ENCODE peak calls at places on chromosomes 3 and 15, in seven cellular contexts. C is upper lobe of right lung, F is PC-3, L is suprapubic skin, X is cardiac fibroblast, G is uterus, D is BJ. J is an unnamed sample.

GRCh38 chr3:29156071-29156715 is 124.7 kb upstream of the RBMS3 start:
- DNase-seq in C (no peak), F (no peak), L (no peak), X (peak), G (no peak), D (no peak), J (no peak)

GRCh38 chr3:170572665-170573253 is 13.1 kb downstream of the SLC7A14 start:
- DNase-seq in C (no peak), F (peak), L (no peak), X (peak), G (no peak), D (peak), J (peak)

GRCh38 chr3:66039590-66039887 is 821 bp upstream of the MAGI1 start:
- DNase-seq in C (peak), F (peak), L (no peak), X (peak), G (peak), D (no peak), J (peak)

GRCh38 chr15:79397264-79397663 is 34.9 kb upstream of the MINAR1 start:
- DNase-seq in C (no peak), F (no peak), L (no peak), X (no peak), G (no peak), D (no peak), J (no peak)

GRCh38 chr3:182617511-182617910 is 175.8 kb upstream of the ATP11B start:
- DNase-seq in C (no peak), F (peak), L (no peak), X (no peak), G (no peak), D (no peak), J (no peak)

GRCh38 chr15:71303977-71304376 is 188.7 kb downstream of the THSD4 start:
- DNase-seq in C (no peak), F (no peak), L (no peak), X (no peak), G (no peak), D (no peak), J (no peak)

GRCh38 chr15:80121546-80121945 is 31.3 kb upstream of the FAH start:
- DNase-seq in C (no peak), F (peak), L (no peak), X (no peak), G (no peak), D (no peak), J (no peak)

GRCh38 chr3:51966941-51967383 is 292 bp downstream of the PCBP4 start:
- DNase-seq in C (no peak), F (no peak), L (no peak), X (no peak), G (no peak), D (no peak), J (no peak)

GRCh38 chr3:54857343-54857742 is 70.5 kb downstream of the LRTM1 start:
- DNase-seq in C (no peak), F (peak), L (no peak), X (no peak), G (no peak), D (no peak), J (no peak)

GRCh38 chr3:151085227-151085888 is at the start of gene MED12L:
- DNase-seq in C (peak), F (peak), L (no peak), X (peak), G (peak), D (peak), J (peak)

GRCh38 chr3:126525091-126525852 is 1.3 kb downstream of the CHST13 start:
- DNase-seq in C (peak), F (no peak), L (no peak), X (no peak), G (no peak), D (no peak), J (no peak)

GRCh38 chr3:136069933-136070332 is 104.4 kb downstream of the PPP2R3A start:
- DNase-seq in C (no peak), F (no peak), L (no peak), X (no peak), G (no peak), D (no peak), J (no peak)

GRCh38 chr15:51726302-51727073 is 11.0 kb downstream of the LYSMD2 start:
- DNase-seq in C (no peak), F (peak), L (no peak), X (peak), G (peak), D (peak), J (peak)

GRCh38 chr15:50302581-50302980 is 37.1 kb upstream of the HDC start:
- DNase-seq in C (no peak), F (no peak), L (no peak), X (no peak), G (no peak), D (no peak), J (no peak)

DNA sequence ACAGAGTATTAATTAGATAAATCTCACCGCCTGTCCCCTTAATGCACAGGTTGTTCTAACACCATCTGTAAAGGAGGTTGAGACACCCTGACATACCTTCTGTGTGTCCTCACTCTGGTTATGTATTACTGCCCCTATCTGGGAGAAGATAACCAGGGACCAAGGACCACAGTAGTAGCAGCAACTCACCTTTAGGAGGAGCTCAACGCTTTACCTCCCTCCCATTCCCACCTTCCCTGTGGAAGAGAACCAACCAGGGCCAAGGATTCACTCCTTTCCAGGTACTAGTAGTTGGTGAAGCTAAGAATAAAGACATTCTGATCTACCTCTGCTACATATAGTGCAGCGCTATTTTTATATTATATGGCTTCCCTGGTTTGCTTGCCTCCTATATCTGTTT is 232.6 kb downstream of the MEX3B start:
- DNase-seq in C (no peak), F (peak), L (no peak), X (no peak), G (no peak), D (no peak), J (no peak)
- TF ChIP-seq CTCF in C (no peak), F (peak), L (no peak), X (no peak), G (no peak), D (peak), J (peak)

DNA sequence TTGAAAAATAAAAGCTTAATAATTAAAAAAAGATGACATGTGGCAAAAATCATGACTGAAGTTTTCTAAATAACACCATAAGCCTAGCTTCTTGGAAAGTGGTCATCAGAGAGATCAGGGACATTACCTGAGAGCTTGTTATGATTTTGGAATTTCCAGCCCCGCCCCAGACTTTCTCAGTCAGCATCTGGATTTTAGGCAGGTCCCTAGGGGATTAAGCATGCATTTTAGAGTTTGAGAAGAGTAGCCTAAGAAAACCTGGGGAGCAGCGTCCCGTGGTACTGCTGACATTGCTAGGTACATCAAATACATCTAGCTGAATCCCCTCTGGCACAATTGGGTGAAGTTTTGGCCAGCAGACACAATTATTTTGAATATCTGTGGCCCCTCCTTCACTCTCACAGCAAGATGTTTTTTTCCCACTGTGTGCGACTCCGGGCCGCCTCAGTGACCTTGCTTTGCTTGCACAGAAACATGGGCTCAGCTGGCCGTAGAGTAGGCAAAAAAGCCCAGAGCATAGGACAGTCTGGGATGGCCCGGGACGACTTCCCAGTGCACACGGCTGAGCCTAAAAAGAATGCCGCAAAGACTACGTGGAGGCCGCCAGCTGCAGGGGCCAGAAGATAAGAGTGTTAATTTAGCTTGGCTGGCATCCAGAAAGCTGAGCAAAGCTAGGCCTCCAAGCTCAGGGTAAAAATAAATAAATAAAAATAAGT is 58.6 kb upstream of the MEF2A start:
- DNase-seq in C (no peak), F (no peak), L (no peak), X (peak), G (peak), D (no peak), J (peak)
- H3K4me3 ChIP-seq in C (peak), F (no peak), L (peak), X (no peak), G (no peak), D (no peak), J (no peak)

GRCh38 chr3:124277516-124277890 is 285.6 kb upstream of the ROPN1 start:
- DNase-seq in C (no peak), F (no peak), L (no peak), X (peak), G (peak), D (no peak), J (no peak)
- TF ChIP-seq CTCF in C (peak), F (no peak), L (no peak), X (peak), G (no peak), D (peak), J (peak)

DNA sequence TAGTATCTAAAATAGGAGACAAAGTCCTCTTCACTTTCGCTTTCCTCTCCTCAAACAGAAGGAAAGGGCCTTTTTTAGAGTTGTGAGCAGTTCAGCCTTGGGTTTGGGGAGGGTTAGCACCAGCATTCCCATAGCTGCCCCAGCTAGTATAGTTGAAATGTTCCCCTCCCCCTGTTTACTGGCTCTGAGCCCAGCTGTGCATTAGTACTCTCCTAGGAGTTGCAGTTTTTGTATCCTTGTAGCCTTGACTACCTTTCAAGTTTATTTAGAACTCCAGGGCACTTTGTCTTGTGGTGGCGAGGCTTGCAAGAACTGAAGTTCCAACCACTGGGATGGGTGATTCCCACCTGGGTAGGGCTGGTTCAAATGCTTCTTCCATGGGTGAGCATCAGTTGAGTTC is 245.1 kb upstream of the NAALADL2 start:
- DNase-seq in C (no peak), F (no peak), L (no peak), X (peak), G (no peak), D (no peak), J (peak)
- H3K4me3 ChIP-seq in C (no peak), F (no peak), L (no peak), X (no peak), G (no peak), D (no peak), J (no peak)

GRCh38 chr15:63043391-63044076 is 987 bp downstream of the TPM1 start:
- DNase-seq in C (peak), F (no peak), L (no peak), X (no peak), G (peak), D (no peak), J (no peak)

GRCh38 chr15:63040954-63041353 is 1.6 kb upstream of the TPM1 start:
- DNase-seq in C (no peak), F (no peak), L (no peak), X (no peak), G (no peak), D (no peak), J (no peak)

GRCh38 chr15:63042879-63043340 is 363 bp downstream of the TPM1 start:
- DNase-seq in C (peak), F (no peak), L (no peak), X (no peak), G (no peak), D (no peak), J (no peak)

GRCh38 chr15:63041402-63041977 is 1.1 kb upstream of the TPM1 start:
- DNase-seq in C (no peak), F (no peak), L (no peak), X (no peak), G (no peak), D (no peak), J (no peak)

GRCh38 chr15:63041982-63042878 is at the start of gene TPM1:
- DNase-seq in C (peak), F (peak), L (peak), X (peak), G (peak), D (peak), J (peak)
- TF ChIP-seq CTCF in C (no peak), F (no peak), L (no peak), X (no peak), G (no peak), D (peak), J (peak)

DNA sequence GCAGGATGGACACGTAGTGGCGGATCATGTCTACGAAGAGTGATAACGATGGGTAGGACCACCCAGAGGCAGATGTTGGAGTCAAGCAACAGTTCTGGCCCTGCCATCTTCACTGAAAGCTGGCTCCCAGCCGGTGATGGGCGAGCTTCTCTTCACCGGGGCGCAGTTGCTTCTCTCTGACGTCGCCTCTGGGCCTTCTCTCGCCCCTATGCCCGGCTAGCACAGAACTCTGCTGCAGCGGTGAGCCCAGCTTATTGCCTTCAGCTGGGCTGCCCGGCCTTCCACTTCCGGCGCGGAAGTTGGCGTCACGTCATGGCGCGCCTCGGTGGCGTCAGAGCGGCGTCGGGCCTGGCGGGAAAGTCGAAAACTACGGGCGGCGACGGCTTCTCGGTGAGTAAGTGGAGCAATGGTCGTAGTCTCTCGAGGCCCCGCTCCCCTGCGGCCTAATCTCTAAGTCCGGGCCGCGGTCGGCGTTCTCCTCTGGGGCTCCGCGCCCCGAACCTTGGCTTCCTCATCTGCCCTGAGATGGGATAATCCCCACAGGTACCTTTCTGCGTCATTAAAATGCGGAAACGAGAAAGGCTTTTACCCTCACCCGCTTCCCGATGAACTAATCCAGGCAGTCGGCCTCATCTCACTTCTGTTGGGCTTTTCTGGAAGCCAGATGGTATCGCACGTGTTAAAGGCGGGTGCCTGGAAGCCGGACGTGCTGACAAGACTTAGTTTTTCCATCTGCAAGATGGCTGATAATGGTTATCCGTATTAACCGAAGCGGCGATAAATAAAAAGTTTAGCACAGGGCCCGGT is at the start of gene FANCD2:
- DNase-seq in C (peak), F (peak), L (peak), X (peak), G (peak), D (peak), J (peak)
- H3K4me3 ChIP-seq in C (peak), F (peak), L (peak), X (peak), G (peak), D (peak), J (peak)

DNA sequence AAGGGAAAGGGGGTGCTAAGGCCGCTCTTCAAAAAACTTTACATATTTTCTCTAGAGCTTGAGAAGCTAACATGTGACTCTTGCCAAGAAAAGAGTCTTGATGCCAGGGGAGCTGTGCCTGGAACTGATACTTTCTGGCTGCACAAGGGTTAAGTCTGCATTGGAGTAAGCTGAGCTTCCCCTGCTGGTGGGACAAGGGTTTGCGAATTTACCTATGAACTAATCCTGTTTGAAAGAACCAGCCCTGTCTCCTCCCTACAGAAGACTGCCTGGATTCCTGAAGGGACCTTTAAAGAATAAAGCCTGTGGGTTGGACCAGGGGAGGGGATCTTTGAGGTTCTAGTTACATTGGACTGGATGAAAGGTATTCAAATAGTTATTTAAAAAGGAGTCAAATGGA is 58.3 kb upstream of the EPHA3 start:
- DNase-seq in C (no peak), F (peak), L (no peak), X (no peak), G (no peak), D (no peak), J (no peak)
- TF ChIP-seq CTCF in C (no peak), F (peak), L (no peak), X (peak), G (no peak), D (peak), J (peak)

J was measured in brain microvascular endothelial cell.